ENCODE peak calls at places on chromosomes 3 and 15, in eight cellular contexts. G is K562; B is CD4-positive, alpha-beta T cell; H is adrenal gland; D is heart left ventricle; Q is fibroblast of lung; F is PC-3; Z is naive thymus-derived CD4-positive, alpha-beta T cell. A is an unnamed sample.

GRCh38 chr3:54928056-54928770 is at the start of gene LRTM1:
- DNase-seq in G (no peak), B (no peak), H (no peak), D (no peak), Q (no peak), F (no peak), Z (no peak), A (no peak)

GRCh38 chr3:24042174-24042878 is 97.2 kb downstream of the NR1D2 start:
- DNase-seq in G (no peak), B (no peak), H (no peak), D (no peak), Q (peak; percentile 80), F (no peak), Z (no peak), A (peak; percentile 42)

GRCh38 chr15:39925112-39925830 is 5.2 kb upstream of the GPR176 start:
- DNase-seq in G (no peak), B (no peak), H (no peak), D (no peak), Q (peak; percentile 28), F (peak; percentile 68), Z (no peak), A (no peak)

GRCh38 chr15:67199881-67200763 is 54.3 kb downstream of the AAGAB start:
- DNase-seq in G (no peak), B (no peak), H (peak; percentile 23), D (no peak), Q (no peak), F (no peak), Z (no peak), A (no peak)

GRCh38 chr3:126955004-126955790 is 27.7 kb upstream of the PLXNA1 start:
- DNase-seq in G (no peak), B (no peak), H (no peak), D (peak; percentile 23), Q (no peak), F (no peak), Z (no peak), A (no peak)

GRCh38 chr15:31442203-31443090 is 115.8 kb downstream of the KLF13 start:
- DNase-seq in G (peak; percentile 18), B (no peak), H (no peak), D (no peak), Q (peak; percentile 89), F (peak; percentile 2), Z (no peak), A (no peak)

GRCh38 chr3:155603302-155603701 is 141.6 kb downstream of the PLCH1 start:
- DNase-seq in G (no peak), B (no peak), H (no peak), D (no peak), Q (no peak), F (no peak), Z (no peak), A (no peak)

GRCh38 chr3:44511238-44511567 is 33.7 kb upstream of the ZNF445 start:
- DNase-seq in G (no peak), B (no peak), H (no peak), D (no peak), Q (peak; percentile 19), F (no peak), Z (no peak), A (no peak)

GRCh38 chr3:111979689-111980025 is 831 bp downstream of the ABHD10 start:
- DNase-seq in G (no peak), B (no peak), H (no peak), D (no peak), Q (no peak), F (peak; percentile 26), Z (no peak), A (no peak)

GRCh38 chr3:43770426-43771103 is 79.8 kb downstream of the ABHD5 start:
- DNase-seq in G (peak; percentile 92), B (peak; percentile 3), H (peak; percentile 98), D (peak; percentile 88), Q (no peak), F (peak; percentile 50), Z (no peak), A (no peak)

GRCh38 chr3:129919806-129920205 is 26.3 kb upstream of the TMCC1 start:
- DNase-seq in G (no peak), B (no peak), H (no peak), D (no peak), Q (no peak), F (no peak), Z (no peak), A (no peak)
- H3K9me3 ChIP-seq in G (peaks cover 3% of the 10 kb centered on the region), B (peaks cover 31% of the 10 kb centered on the region), H (peaks cover 15% of the 10 kb centered on the region), D (peaks cover 3% of the 10 kb centered on the region), Q (no peaks in the 10 kb centered on the region), F (peaks cover 6% of the 10 kb centered on the region), Z (peaks cover 7% of the 10 kb centered on the region), A (no peaks in the 10 kb centered on the region)

DNA sequence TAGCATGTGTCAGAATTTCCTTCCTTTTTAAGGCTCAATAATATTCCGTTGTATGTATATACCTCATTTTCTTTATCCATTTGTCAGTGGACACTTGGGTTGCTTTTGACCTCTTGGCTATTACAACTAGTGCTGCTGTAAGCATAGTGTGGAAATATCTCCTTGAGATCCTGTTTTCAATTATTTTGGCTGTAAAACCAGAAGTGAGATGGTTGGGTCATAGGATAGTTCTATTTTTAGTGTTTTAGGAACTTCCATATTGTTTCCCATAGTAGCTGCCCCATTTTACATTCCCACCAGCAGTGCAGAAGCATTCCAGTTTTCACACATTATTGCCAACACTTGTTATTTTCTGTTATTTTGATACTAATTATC is 70.4 kb upstream of the C15orf39 start:
- DNase-seq in G (no peak), B (no peak), H (no peak), D (no peak), Q (peak; percentile 8), F (no peak), Z (no peak), A (no peak)
- H3K9me3 ChIP-seq in G (no peaks in the 10 kb centered on the region), B (no peaks in the 10 kb centered on the region), H (no peaks in the 10 kb centered on the region), D (no peaks in the 10 kb centered on the region), Q (no peaks in the 10 kb centered on the region), F (no peaks in the 10 kb centered on the region), Z (no peaks in the 10 kb centered on the region), A (no peaks in the 10 kb centered on the region)

GRCh38 chr3:149831321-149831720 is 18.3 kb downstream of the RNF13 start:
- DNase-seq in G (no peak), B (no peak), H (no peak), D (no peak), Q (no peak), F (no peak), Z (no peak), A (no peak)
- H3K9me3 ChIP-seq in G (peaks cover 7% of the 10 kb centered on the region), B (peaks cover 57% of the 10 kb centered on the region), H (peaks cover 22% of the 10 kb centered on the region), D (no peaks in the 10 kb centered on the region), Q (no peaks in the 10 kb centered on the region), F (peaks cover 36% of the 10 kb centered on the region), Z (peaks cover 13% of the 10 kb centered on the region), A (no peaks in the 10 kb centered on the region)

GRCh38 chr3:193711964-193712598 is 119.1 kb downstream of the OPA1 start:
- DNase-seq in G (no peak), B (no peak), H (no peak), D (no peak), Q (no peak), F (peak; percentile 47), Z (no peak), A (peak; percentile 67)

GRCh38 chr3:193712938-193713337 is 119.9 kb downstream of the OPA1 start:
- DNase-seq in G (no peak), B (no peak), H (no peak), D (no peak), Q (no peak), F (no peak), Z (no peak), A (no peak)

GRCh38 chr3:193716155-193716554 is 123.1 kb downstream of the OPA1 start:
- DNase-seq in G (no peak), B (no peak), H (no peak), D (no peak), Q (no peak), F (no peak), Z (no peak), A (no peak)

GRCh38 chr3:193711523-193711963 is 118.5 kb downstream of the OPA1 start:
- DNase-seq in G (no peak), B (no peak), H (no peak), D (no peak), Q (no peak), F (no peak), Z (no peak), A (no peak)

GRCh38 chr3:193714523-193715137 is 121.6 kb downstream of the OPA1 start:
- DNase-seq in G (no peak), B (no peak), H (no peak), D (no peak), Q (no peak), F (no peak), Z (no peak), A (no peak)
- H3K9me3 ChIP-seq in G (peaks cover 2% of the 10 kb centered on the region), B (peaks cover 13% of the 10 kb centered on the region), H (peaks cover 9% of the 10 kb centered on the region), D (no peaks in the 10 kb centered on the region), Q (no peaks in the 10 kb centered on the region), F (peaks cover 15% of the 10 kb centered on the region), Z (no peaks in the 10 kb centered on the region), A (no peaks in the 10 kb centered on the region)

DNA sequence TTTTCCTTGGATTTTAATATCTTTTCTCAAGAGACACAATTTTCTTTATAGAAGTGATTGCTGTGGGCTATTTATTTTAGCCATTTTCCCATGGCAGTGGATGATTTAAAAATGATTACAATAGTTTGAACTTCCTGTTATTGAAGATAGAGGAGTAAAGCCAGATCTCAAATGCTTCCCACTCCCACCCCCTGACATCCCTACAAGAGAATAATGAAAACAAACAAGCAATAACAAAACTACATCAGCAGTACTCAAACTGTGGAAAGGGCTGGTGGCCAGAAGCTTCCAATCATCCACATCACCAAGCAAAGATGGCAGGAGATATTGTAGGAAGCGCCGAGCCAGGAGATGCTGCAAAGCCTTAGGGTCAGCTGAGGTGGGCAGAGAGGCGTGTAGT is 831.1 kb upstream of the NR2F2 start:
- DNase-seq in G (no peak), B (no peak), H (no peak), D (no peak), Q (no peak), F (no peak), Z (no peak), A (no peak)
- H3K9me3 ChIP-seq in G (no peaks in the 10 kb centered on the region), B (no peaks in the 10 kb centered on the region), H (no peaks in the 10 kb centered on the region), D (no peaks in the 10 kb centered on the region), Q (no peaks in the 10 kb centered on the region), F (no peaks in the 10 kb centered on the region), Z (no peaks in the 10 kb centered on the region), A (no peaks in the 10 kb centered on the region)